ENCODE peak calls at places on chromosomes 13 and 19, in eight cellular contexts. M is nephron progenitor cell; G is HFFc6; Z is CD4-positive, alpha-beta T cell; C is AG09309; W is mammary epithelial cell; F is upper lobe of right lung; P is AG04450. D is an unnamed sample.

GRCh38 chr19:14167594-14168138 is 31.3 kb upstream of the ASF1B start:
- DNase-seq in M (no peak), F (no peak), Z (no peak), P (no peak), G (no peak), C (no peak), W (no peak), D (no peak)

GRCh38 chr13:69951412-69951811 is 156.2 kb upstream of the ATXN8OS start:
- DNase-seq in Z (no peak), P (no peak), M (no peak), C (no peak), G (no peak), F (no peak), W (no peak), D (no peak)

GRCh38 chr13:113445791-113446487 is 7.3 kb downstream of the ADPRHL1 start:
- DNase-seq in M (no peak), P (no peak), G (no peak), Z (no peak), W (no peak), C (no peak), F (peak; percentile 51), D (no peak)

GRCh38 chr19:49498475-49498874 is 2.2 kb downstream of the RPS11 start:
- DNase-seq in Z (no peak), F (no peak), P (no peak), W (no peak), G (no peak), C (no peak), M (no peak), D (no peak)

GRCh38 chr19:3065675-3066357 is 3.5 kb upstream of the TLE5 start:
- DNase-seq in F (no peak), P (no peak), W (no peak), M (no peak), C (no peak), G (no peak), Z (no peak), D (no peak)

GRCh38 chr13:33188093-33188882 is 97.3 kb downstream of the STARD13 start:
- DNase-seq in C (no peak), W (no peak), Z (no peak), F (no peak), P (no peak), G (peak; percentile 24), M (no peak), D (no peak)

GRCh38 chr13:36355632-36356031 is 9.4 kb upstream of the SPART start:
- DNase-seq in Z (no peak), M (no peak), G (no peak), P (no peak), W (no peak), C (no peak), F (no peak), D (no peak)

GRCh38 chr13:41008349-41008980 is 10.7 kb downstream of the ELF1 start:
- DNase-seq in W (peak; percentile 76), M (no peak), P (peak; percentile 37), F (no peak), Z (no peak), C (peak; percentile 42), G (peak; percentile 54), D (no peak)

GRCh38 chr13:110061270-110061669 is 245.7 kb downstream of the COL4A1 start:
- DNase-seq in M (no peak), W (no peak), F (no peak), G (no peak), Z (no peak), P (no peak), C (no peak), D (no peak)
- TF ChIP-seq CTCF in M (no peak), W (no peak), F (no peak), G (peak; percentile 16), Z (no peak), P (no peak), C (no peak), D (no peak)

GRCh38 chr19:18232540-18233223 is 6.4 kb upstream of the PDE4C start:
- DNase-seq in W (no peak), Z (no peak), F (no peak), M (no peak), P (no peak), C (no peak), G (no peak), D (no peak)
- TF ChIP-seq CTCF in W (no peak), Z (no peak), F (no peak), M (peak; percentile 32), P (no peak), C (no peak), G (no peak), D (peak; percentile 43)

GRCh38 chr19:46299004-46299509 is 2.2 kb downstream of the HIF3A start:
- DNase-seq in Z (no peak), M (no peak), W (peak; percentile 71), F (peak; percentile 97), G (peak; percentile 49), C (no peak), P (peak; percentile 48), D (no peak)

GRCh38 chr19:46296722-46297431 is at the start of gene HIF3A:
- DNase-seq in W (no peak), Z (no peak), G (no peak), M (peak; percentile 95), P (no peak), C (no peak), F (peak; percentile 86), D (peak; percentile 78)

GRCh38 chr19:46297700-46298476 is 1.0 kb downstream of the HIF3A start:
- DNase-seq in W (no peak), C (no peak), M (no peak), Z (no peak), F (peak; percentile 82), P (no peak), G (no peak), D (no peak)

GRCh38 chr19:46299695-46300094 is 2.9 kb downstream of the HIF3A start:
- DNase-seq in G (no peak), W (no peak), F (peak; percentile 41), M (no peak), Z (no peak), P (no peak), C (no peak), D (no peak)

GRCh38 chr19:46298477-46299003 is 1.7 kb downstream of the HIF3A start:
- DNase-seq in G (no peak), F (no peak), Z (no peak), W (no peak), M (no peak), C (no peak), P (no peak), D (no peak)
- TF ChIP-seq CTCF in G (no peak), F (no peak), Z (no peak), W (no peak), M (no peak), C (no peak), P (no peak), D (no peak)

GRCh38 chr13:19888799-19889198 is 25.4 kb upstream of the ZMYM5 start:
- DNase-seq in M (no peak), G (peak; percentile 2), F (no peak), P (no peak), Z (no peak), W (peak; percentile 6), C (no peak), D (no peak)
- TF ChIP-seq CTCF in M (no peak), G (peak; percentile 55), F (peak; percentile 20), P (peak; percentile 21), Z (peak; percentile 59), W (no peak), C (peak; percentile 14), D (no peak)